ENCODE peak calls at places on chromosomes 13 and 19, in six cellular contexts. C, V, Q, P, D and R are unnamed samples.

GRCh38 chr19:6354098-6354674 is 7.1 kb upstream of the CLPP start:
- DNase-seq in C (peak; percentile 8), V (no peak), Q (peak; percentile 8), P (no peak), D (no peak), R (peak; percentile 78)

GRCh38 chr19:29001922-29002247 is 211.1 kb downstream of the UQCRFS1 start:
- DNase-seq in C (no peak), V (no peak), Q (no peak), P (no peak), D (peak; percentile 36), R (no peak)

GRCh38 chr19:55088543-55089265 is 13.0 kb downstream of the EPS8L1 start:
- DNase-seq in C (peak; percentile 83), V (no peak), Q (peak; percentile 67), P (peak; percentile 91), D (no peak), R (peak; percentile 99)

GRCh38 chr19:876780-877314 is 16.1 kb downstream of the MED16 start:
- DNase-seq in C (no peak), V (no peak), Q (no peak), P (no peak), D (no peak), R (no peak)

GRCh38 chr19:11570039-11570462 is 7.4 kb downstream of the ACP5 start:
- DNase-seq in C (peak; percentile 46), V (no peak), Q (no peak), P (no peak), D (no peak), R (peak; percentile 13)

GRCh38 chr13:64753606-64754005 is 2476.5 kb downstream of the PCDH9 start:
- DNase-seq in C (no peak), V (no peak), Q (peak; percentile 1), P (no peak), D (no peak), R (no peak)

GRCh38 chr13:99658266-99658991 is 157.2 kb downstream of the TM9SF2 start:
- DNase-seq in C (peak; percentile 85), V (no peak), Q (peak; percentile 16), P (peak; percentile 73), D (peak; percentile 53), R (no peak)

GRCh38 chr13:105083986-105084385 is 1451.5 kb downstream of the EFNB2 start:
- DNase-seq in C (no peak), V (no peak), Q (no peak), P (no peak), D (no peak), R (no peak)